ENCODE peak calls at places on chromosome 18, in five cellular contexts. Z is uterus, L is WERI-Rb-1, T is adrenal gland, M is OCI-LY7. F is an unnamed sample. For H3K9me3, the result is how much of the 10 kb centered on the place peaks cover.

GRCh38 chr18:58953627-58954026 is 89.0 kb downstream of the ZNF532 start:
- DNase-seq in Z (no peak), L (peak), T (peak), M (no peak), F (peak)

GRCh38 chr18:23135679-23136325 is 517 bp downstream of the CABLES1 start:
- DNase-seq in Z (no peak), L (peak), T (no peak), M (peak), F (peak)

GRCh38 chr18:73124165-73124564 is 256.4 kb upstream of the NETO1 start:
- DNase-seq in Z (no peak), L (no peak), T (no peak), M (no peak), F (no peak)

GRCh38 chr18:76814256-76814655 is 8.1 kb upstream of the ZNF236 start:
- DNase-seq in Z (no peak), L (no peak), T (no peak), M (no peak), F (no peak)

GRCh38 chr18:5879479-5879882 is 15.8 kb downstream of the TMEM200C start:
- DNase-seq in Z (no peak), L (no peak), T (no peak), M (peak), F (no peak)

GRCh38 chr18:24126155-24126947 is 12.5 kb upstream of the CABYR start:
- DNase-seq in Z (no peak), L (no peak), T (no peak), M (no peak), F (no peak)

GRCh38 chr18:5317186-5317585 is 21.7 kb upstream of the ZBTB14 start:
- DNase-seq in Z (no peak), L (no peak), T (no peak), M (no peak), F (no peak)

GRCh38 chr18:42174909-42175308 is 219.9 kb downstream of the PIK3C3 start:
- DNase-seq in Z (no peak), L (no peak), T (no peak), M (no peak), F (no peak)

DNA sequence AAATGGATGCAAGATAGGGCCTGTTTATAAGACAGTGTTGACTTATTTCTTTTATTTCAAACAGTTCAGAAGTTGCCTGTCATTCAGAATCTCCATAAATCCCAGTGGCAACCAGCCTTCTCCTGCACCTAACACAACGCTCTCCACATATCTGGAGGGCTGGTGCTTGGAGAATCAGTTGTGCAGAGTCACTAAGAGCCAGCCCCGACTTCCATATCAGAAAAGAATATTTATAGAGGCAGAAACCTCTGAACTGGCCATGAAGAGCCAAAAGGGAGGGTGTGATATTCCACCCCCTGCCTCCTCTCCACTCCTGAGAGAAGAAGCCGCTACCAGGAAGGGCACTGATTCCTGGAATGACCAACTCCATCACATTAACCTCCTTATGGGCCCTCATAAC is 34.0 kb upstream of the B4GALT6 start:
- DNase-seq in Z (no peak), L (no peak), T (no peak), M (no peak), F (no peak)
- TF ChIP-seq CTCF in Z (no peak), L (no peak), T (no peak), M (no peak), F (no peak)

GRCh38 chr18:2480536-2480935 is 90.8 kb downstream of the METTL4 start:
- DNase-seq in Z (no peak), L (no peak), T (no peak), M (no peak), F (no peak)

GRCh38 chr18:2482711-2483475 is 88.4 kb downstream of the METTL4 start:
- DNase-seq in Z (no peak), L (no peak), T (no peak), M (no peak), F (no peak)

GRCh38 chr18:2478662-2479061 is 92.6 kb downstream of the METTL4 start:
- DNase-seq in Z (no peak), L (no peak), T (no peak), M (no peak), F (no peak)
- H3K4me3 ChIP-seq in Z (no peak), L (no peak), T (no peak), M (no peak), F (no peak)

DNA sequence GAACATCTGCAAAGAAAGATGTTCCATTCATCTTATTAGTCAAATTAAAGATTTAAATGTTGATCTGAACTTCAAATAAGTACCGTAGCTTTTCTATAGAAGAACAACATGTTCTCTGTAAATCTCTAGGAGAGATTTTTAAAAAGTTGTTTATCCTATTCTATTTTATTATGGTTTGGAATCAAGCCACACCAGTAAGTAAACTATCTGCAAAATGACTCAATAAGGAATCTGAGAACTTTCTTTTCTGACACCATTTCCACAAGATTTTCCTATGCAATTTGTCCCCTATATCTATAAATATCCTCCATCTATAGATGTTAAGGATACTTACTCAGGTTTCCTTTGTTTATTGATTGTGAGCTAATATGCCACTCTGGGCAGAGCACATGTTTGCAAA is 736.6 kb downstream of the CBLN2 start:
- DNase-seq in Z (no peak), L (no peak), T (no peak), M (no peak), F (no peak)
- H3K9me3 ChIP-seq in Z (under half), L (under half), T (under half), M (under half), F (under half)

GRCh38 chr18:55779711-55780590 is 192.0 kb upstream of the TCF4 start:
- DNase-seq in Z (peak), L (peak), T (peak), M (peak), F (peak)
- TF ChIP-seq CTCF in Z (peak), L (peak), T (no peak), M (no peak), F (peak)

DNA sequence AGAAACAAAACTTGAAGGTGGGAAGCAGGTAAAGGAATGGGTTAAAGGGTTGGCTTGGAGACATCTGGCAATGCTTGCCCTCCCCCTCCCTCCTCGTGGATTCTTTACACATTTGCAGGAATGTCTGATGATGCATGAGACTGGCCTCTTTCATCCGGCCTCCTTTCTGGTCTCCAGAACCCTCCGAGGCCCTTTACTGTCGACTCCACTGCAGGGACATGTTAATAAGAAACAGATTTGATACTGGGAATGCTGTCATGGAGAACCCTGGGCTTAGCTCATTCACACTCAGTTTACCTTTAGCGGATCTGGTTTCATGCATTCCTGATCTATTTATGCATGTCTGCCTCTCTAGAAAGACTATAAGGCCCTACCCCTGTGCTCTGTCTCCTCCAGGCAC is 238.7 kb downstream of the TGIF1 start:
- DNase-seq in Z (no peak), L (no peak), T (no peak), M (no peak), F (no peak)
- H3K4me3 ChIP-seq in Z (no peak), L (no peak), T (no peak), M (no peak), F (no peak)

DNA sequence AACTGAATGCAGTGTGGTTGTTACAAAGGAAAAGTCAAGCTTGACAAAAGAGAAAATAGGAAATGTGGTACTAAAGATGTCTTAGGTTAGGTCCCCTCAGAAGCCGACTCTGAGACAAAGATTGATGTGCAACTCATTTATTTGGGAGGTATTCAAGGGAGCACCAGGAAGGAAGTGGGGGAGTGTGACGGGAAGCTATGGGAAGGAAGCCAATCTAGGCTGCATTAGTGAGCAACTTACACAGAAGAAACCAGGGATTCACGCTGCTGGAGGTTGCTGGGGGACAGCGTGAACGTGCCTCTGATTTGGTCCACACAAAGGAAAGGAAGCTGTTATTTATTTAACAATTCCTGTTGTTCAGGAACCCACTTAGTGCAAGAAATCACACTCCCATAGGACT is 127.8 kb upstream of the LINC00305 start:
- DNase-seq in Z (no peak), L (no peak), T (peak), M (no peak), F (no peak)
- H3K9me3 ChIP-seq in Z (under half), L (under half), T (under half), M (under half), F (under half)

GRCh38 chr18:9055185-9055584 is 47.3 kb upstream of the NDUFV2 start:
- DNase-seq in Z (no peak), L (no peak), T (no peak), M (no peak), F (no peak)
- TF ChIP-seq CTCF in Z (no peak), L (no peak), T (no peak), M (peak), F (peak)

DNA sequence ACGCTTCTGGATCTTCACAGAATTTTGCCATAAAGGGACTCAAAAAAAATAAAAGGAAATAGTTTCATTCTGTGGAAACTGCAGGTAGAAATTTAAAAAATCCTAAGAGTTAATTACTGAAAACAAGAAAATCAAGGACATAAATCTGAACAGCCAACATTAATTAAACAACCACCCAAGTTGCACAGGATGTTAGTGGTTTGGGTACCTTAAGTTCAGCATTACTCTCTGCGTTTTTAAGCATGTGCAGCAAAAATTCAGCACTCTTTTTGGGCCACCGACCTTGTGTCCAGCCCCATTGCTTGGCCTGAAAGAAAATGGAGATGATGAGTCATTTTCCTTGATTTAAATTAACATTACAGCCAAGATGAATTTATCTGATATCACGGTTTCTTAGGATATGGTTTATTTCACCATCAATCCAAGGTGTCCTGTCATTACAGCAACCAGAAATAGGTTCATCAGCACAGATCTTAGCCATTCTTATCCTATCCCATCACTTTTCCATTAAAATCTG is 3.3 kb upstream of the C18orf32 start:
- DNase-seq in Z (no peak), L (no peak), T (no peak), M (no peak), F (no peak)
- H3K4me3 ChIP-seq in Z (no peak), L (no peak), T (no peak), M (peak), F (no peak)

GRCh38 chr18:40035951-40036350 is 1919.1 kb upstream of the PIK3C3 start:
- DNase-seq in Z (no peak), L (no peak), T (no peak), M (no peak), F (no peak)
- H3K9me3 ChIP-seq in Z (under half), L (under half), T (under half), M (under half), F (under half)

DNA sequence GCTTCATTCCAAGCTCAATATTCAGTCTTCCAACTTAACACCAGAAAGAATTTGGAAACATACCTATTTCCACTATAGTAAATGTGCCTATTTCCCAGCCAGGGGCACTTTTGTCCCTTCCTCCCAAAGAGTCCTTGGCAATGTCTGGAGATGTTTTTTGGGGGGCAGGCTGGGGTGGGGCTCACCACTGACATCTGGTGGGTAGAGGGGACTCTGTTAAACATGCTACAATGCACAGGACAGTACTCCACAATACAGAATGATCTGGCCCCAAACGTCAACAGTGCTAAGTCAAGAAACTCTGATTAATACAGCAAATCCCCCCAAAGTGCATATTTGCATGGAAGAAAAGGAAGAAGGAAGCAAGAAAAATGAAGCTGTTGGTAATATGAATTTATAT is 61.7 kb downstream of the SMIM21 start:
- DNase-seq in Z (no peak), L (no peak), T (no peak), M (no peak), F (no peak)
- TF ChIP-seq CTCF in Z (no peak), L (peak), T (no peak), M (peak), F (no peak)

F was measured in heart right ventricle.